ENCODE peak calls at places on chromosomes 6 and 20, in six cellular contexts. J is psoas muscle, K is PC-3, X is uterus, D is lower lobe of right lung, V is testis. T is an unnamed sample.

GRCh38 chr6:76861403-76861802 is 601.9 kb downstream of the HTR1B start:
- DNase-seq in J (no peak), K (peak), X (no peak), D (no peak), V (peak), T (peak)

GRCh38 chr6:29949934-29950333 is 7.6 kb downstream of the HLA-A start:
- DNase-seq in J (no peak), K (no peak), X (no peak), D (no peak), V (no peak), T (no peak)

GRCh38 chr6:34392497-34393190 is at the start of gene NUDT3:
- DNase-seq in J (peak), K (peak), X (peak), D (peak), V (peak), T (peak)

GRCh38 chr6:6918216-6918983 is 189.4 kb upstream of the RREB1 start:
- DNase-seq in J (no peak), K (peak), X (no peak), D (no peak), V (no peak), T (no peak)

GRCh38 chr6:31659649-31660223 is 842 bp downstream of the C6orf47 start:
- DNase-seq in J (no peak), K (peak), X (no peak), D (no peak), V (no peak), T (peak)

GRCh38 chr20:3818155-3819151 is 1.9 kb upstream of the AP5S1 start:
- DNase-seq in J (peak), K (peak), X (peak), D (peak), V (peak), T (peak)

GRCh38 chr6:36853325-36853724 is 14.1 kb upstream of the CPNE5 start:
- DNase-seq in J (no peak), K (peak), X (peak), D (no peak), V (no peak), T (peak)

GRCh38 chr20:53827996-53828672 is 234.5 kb upstream of the ZNF217 start:
- DNase-seq in J (no peak), K (peak), X (no peak), D (no peak), V (no peak), T (no peak)

GRCh38 chr6:143159001-143159400 is 98.3 kb downstream of the AIG1 start:
- DNase-seq in J (no peak), K (no peak), X (no peak), D (no peak), V (no peak), T (no peak)

GRCh38 chr6:76026101-76026500 is 46.4 kb downstream of the IMPG1 start:
- DNase-seq in J (no peak), K (no peak), X (no peak), D (no peak), V (no peak), T (peak)

GRCh38 chr6:137653698-137654059 is 159.5 kb upstream of the OLIG3 start:
- DNase-seq in J (no peak), K (no peak), X (no peak), D (no peak), V (no peak), T (no peak)

GRCh38 chr6:41732601-41733348 is 2.6 kb downstream of the TFEB start:
- DNase-seq in J (no peak), K (no peak), X (no peak), D (peak), V (no peak), T (no peak)

GRCh38 chr20:906703-907102 is 9.4 kb downstream of the ANGPT4 start:
- DNase-seq in J (peak), K (no peak), X (no peak), D (no peak), V (no peak), T (no peak)

GRCh38 chr6:103872683-103873082 is 987.0 kb downstream of the HACE1 start:
- DNase-seq in J (no peak), K (no peak), X (no peak), D (no peak), V (no peak), T (no peak)

GRCh38 chr20:39289316-39289715 is 327.2 kb downstream of the DHX35 start:
- DNase-seq in J (no peak), K (no peak), X (no peak), D (no peak), V (peak), T (peak)

GRCh38 chr6:108732101-108732870 is 115.9 kb upstream of the ARMC2 start:
- DNase-seq in J (no peak), K (peak), X (no peak), D (no peak), V (no peak), T (no peak)

GRCh38 chr6:75381878-75382633 is 97.5 kb upstream of the TMEM30A start:
- DNase-seq in J (no peak), K (no peak), X (no peak), D (no peak), V (no peak), T (peak)

GRCh38 chr6:40358473-40359460 is 228.4 kb downstream of the LRFN2 start:
- DNase-seq in J (no peak), K (no peak), X (no peak), D (no peak), V (no peak), T (no peak)

GRCh38 chr6:1667012-1667804 is 57.5 kb downstream of the FOXC1 start:
- DNase-seq in J (no peak), K (no peak), X (no peak), D (no peak), V (no peak), T (no peak)

GRCh38 chr6:18263561-18264337 is 581 bp downstream of the DEK start:
- DNase-seq in J (peak), K (peak), X (no peak), D (peak), V (peak), T (peak)

GRCh38 chr20:23305098-23305497 is 45.5 kb upstream of the NXT1 start:
- DNase-seq in J (no peak), K (no peak), X (no peak), D (no peak), V (peak), T (no peak)

GRCh38 chr6:112400282-112400681 is 53.2 kb downstream of the RFPL4B start:
- DNase-seq in J (no peak), K (no peak), X (no peak), D (no peak), V (no peak), T (no peak)

GRCh38 chr6:111423960-111424846 is 58.8 kb downstream of the REV3L start:
- DNase-seq in J (no peak), K (peak), X (no peak), D (no peak), V (peak), T (peak)

GRCh38 chr20:62067547-62068260 is 2.0 kb upstream of the TAF4 start:
- DNase-seq in J (no peak), K (no peak), X (no peak), D (no peak), V (no peak), T (no peak)

GRCh38 chr6:38522322-38522721 is 117.4 kb downstream of the BTBD9 start:
- DNase-seq in J (no peak), K (no peak), X (peak), D (no peak), V (peak), T (no peak)

GRCh38 chr6:36633915-36634314 is 39.8 kb downstream of the SRSF3 start:
- DNase-seq in J (no peak), K (peak), X (no peak), D (peak), V (peak), T (peak)

GRCh38 chr6:139955366-139956155 is 581.1 kb upstream of the CITED2 start:
- DNase-seq in J (no peak), K (peak), X (no peak), D (no peak), V (no peak), T (no peak)
- H3K27ac ChIP-seq in J (no peak), K (no peak), X (no peak), D (no peak), V (no peak), T (no peak)

GRCh38 chr20:35146299-35146921 is 726 bp downstream of the EDEM2 start:
- DNase-seq in J (no peak), K (peak), X (no peak), D (peak), V (peak), T (no peak)

GRCh38 chr20:35146922-35147574 is at the start of gene EDEM2:
- DNase-seq in J (peak), K (peak), X (peak), D (peak), V (peak), T (peak)

GRCh38 chr20:35144694-35145093 is 2.4 kb downstream of the EDEM2 start:
- DNase-seq in J (no peak), K (no peak), X (no peak), D (no peak), V (no peak), T (no peak)

GRCh38 chr20:35145141-35145564 is 2.0 kb downstream of the EDEM2 start:
- DNase-seq in J (no peak), K (peak), X (no peak), D (no peak), V (no peak), T (peak)
- TF ChIP-seq CTCF in J (peak), K (peak), X (peak), D (peak), V (peak), T (peak)

GRCh38 chr20:32537657-32538525 is 47.2 kb downstream of the NOL4L start:
- DNase-seq in J (no peak), K (no peak), X (no peak), D (no peak), V (no peak), T (peak)

GRCh38 chr20:32534661-32535240 is 50.4 kb downstream of the NOL4L start:
- DNase-seq in J (no peak), K (no peak), X (no peak), D (peak), V (no peak), T (no peak)

GRCh38 chr20:32536861-32537656 is 48.1 kb downstream of the NOL4L start:
- DNase-seq in J (peak), K (peak), X (no peak), D (peak), V (peak), T (no peak)

GRCh38 chr20:32535953-32536823 is 48.9 kb downstream of the NOL4L start:
- DNase-seq in J (peak), K (peak), X (no peak), D (peak), V (peak), T (peak)

GRCh38 chr20:32535316-32535952 is 49.7 kb downstream of the NOL4L start:
- DNase-seq in J (no peak), K (no peak), X (no peak), D (peak), V (no peak), T (no peak)
- H3K4me3 ChIP-seq in J (peak), K (peak), X (no peak), D (peak), V (peak), T (no peak)

GRCh38 chr20:47969426-47969825 is 184.1 kb upstream of the SULF2 start:
- DNase-seq in J (no peak), K (no peak), X (no peak), D (no peak), V (no peak), T (no peak)
- H3K27ac ChIP-seq in J (no peak), K (no peak), X (no peak), D (no peak), V (no peak), T (no peak)

DNA sequence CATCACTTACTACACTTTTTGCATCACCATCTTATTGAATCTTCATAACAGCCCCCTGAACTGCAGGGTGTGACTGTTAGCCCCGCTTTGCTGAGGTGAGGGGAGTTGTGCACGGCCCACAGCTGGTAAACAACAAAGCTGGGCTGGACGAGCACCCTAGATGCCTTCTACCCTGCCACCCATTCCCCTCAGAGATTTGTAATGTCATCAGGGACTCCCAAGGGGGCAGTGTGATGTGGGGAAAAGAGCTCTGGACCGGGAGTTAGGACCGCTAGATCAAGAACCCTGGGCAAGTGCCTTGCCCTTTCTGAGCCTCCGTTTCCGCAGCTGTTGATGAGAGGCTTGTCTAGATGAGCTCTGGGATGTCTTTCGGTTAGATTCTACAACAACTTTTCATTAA is 20.9 kb downstream of the PKIG start:
- DNase-seq in J (no peak), K (no peak), X (no peak), D (no peak), V (no peak), T (no peak)
- TF ChIP-seq CTCF in J (no peak), K (peak), X (no peak), D (no peak), V (no peak), T (no peak)

GRCh38 chr6:152380993-152381898 is 255.9 kb downstream of the SYNE1 start:
- DNase-seq in J (peak), K (peak), X (peak), D (peak), V (peak), T (peak)
- H3K4me3 ChIP-seq in J (peak), K (peak), X (peak), D (peak), V (peak), T (peak)

DNA sequence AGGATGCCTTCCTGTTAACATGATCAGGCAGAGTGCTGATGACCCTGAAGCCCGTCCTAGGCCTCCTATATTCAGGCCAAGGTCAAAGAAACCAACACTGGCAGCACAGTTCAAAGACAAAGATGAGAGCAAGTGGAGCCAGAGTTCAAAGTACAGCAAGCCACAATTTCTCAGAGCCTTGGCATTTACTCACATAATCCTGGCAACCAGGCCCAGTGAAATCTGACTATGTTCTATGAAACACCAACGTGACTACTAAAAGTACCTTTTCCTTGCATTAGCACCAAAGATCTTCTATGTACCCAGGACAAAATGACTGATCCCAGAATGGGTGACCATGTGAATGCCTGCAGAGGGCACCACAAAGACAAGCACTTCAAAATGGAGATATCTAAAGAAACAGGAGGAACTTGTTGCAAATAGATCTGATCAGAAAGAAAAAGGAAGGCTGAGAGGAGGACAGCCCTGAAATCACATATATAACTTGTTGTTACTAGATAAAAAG is 3.9 kb downstream of the NFS1 start:
- DNase-seq in J (no peak), K (no peak), X (no peak), D (no peak), V (no peak), T (no peak)
- H3K27ac ChIP-seq in J (no peak), K (no peak), X (no peak), D (no peak), V (no peak), T (no peak)